ENCODE peak calls at places on chromosome 21, in eight cellular contexts. R, O, A, K, V, W, E and Z are unnamed samples.

GRCh38 chr21:31870472-31870871 is 2.3 kb upstream of the HUNK start:
- DNase-seq in A (no peak), E (no peak), K (no peak), W (no peak), O (no peak), V (no peak), R (no peak), Z (no peak)

GRCh38 chr21:45709127-45709526 is 65.6 kb downstream of the PCBP3 start:
- DNase-seq in R (no peak), V (no peak), K (no peak), A (no peak), W (no peak), O (peak), E (peak), Z (no peak)

GRCh38 chr21:16908087-16908486 is 604.8 kb upstream of the CXADR start:
- DNase-seq in O (no peak), E (peak), K (no peak), V (peak), A (no peak), W (peak), R (no peak), Z (peak)

GRCh38 chr21:38912355-38912619 is 106.6 kb downstream of the ETS2 start:
- DNase-seq in R (no peak), O (no peak), A (no peak), K (no peak), E (no peak), W (no peak), V (no peak), Z (peak)

GRCh38 chr21:33411949-33412430 is 8.8 kb downstream of the IFNGR2 start:
- DNase-seq in W (no peak), E (no peak), K (no peak), O (peak), V (no peak), A (no peak), R (no peak), Z (no peak)

GRCh38 chr21:28338906-28339305 is 653.8 kb downstream of the LTN1 start:
- DNase-seq in E (no peak), V (no peak), O (peak), R (no peak), K (no peak), W (no peak), A (no peak), Z (no peak)

GRCh38 chr21:42024261-42024877 is 14.2 kb upstream of the ZBTB21 start:
- DNase-seq in O (no peak), A (no peak), K (no peak), V (no peak), W (no peak), E (no peak), R (no peak), Z (no peak)

GRCh38 chr21:42956824-42957632 is 17.3 kb upstream of the PKNOX1 start:
- DNase-seq in W (no peak), O (no peak), A (no peak), R (no peak), E (no peak), K (no peak), V (no peak), Z (no peak)

GRCh38 chr21:41169258-41169576 is 1.3 kb downstream of the BACE2 start:
- DNase-seq in R (no peak), V (no peak), O (no peak), K (no peak), W (no peak), E (no peak), A (no peak), Z (no peak)

DNA sequence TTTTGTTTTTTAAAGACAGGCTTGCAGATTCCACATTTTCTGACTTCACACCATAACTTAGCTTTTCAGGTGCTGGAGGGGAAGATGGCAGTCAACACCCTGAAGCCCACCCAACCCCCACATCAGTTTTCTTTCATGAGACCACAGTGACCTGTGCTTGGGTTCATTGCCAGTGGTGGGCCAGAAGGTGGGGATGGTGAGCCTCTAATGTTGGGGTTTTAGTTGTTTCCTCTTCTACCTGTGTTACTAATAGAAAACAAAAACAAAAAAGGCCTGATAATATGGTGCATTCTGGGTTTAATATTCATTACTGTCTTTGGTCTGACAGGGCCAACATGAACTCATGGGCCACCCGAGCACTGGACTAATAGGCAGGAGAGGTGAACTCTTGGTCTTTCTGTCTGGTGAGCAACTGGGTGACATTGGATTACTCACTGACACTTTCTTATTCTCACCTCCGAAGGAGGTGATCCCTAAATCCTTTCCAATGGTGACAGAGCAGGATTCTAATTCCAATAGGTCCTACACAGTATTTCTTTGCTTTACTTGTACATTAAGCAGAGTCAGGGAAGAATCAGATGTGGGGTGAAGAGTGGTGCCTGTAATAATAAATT is 132.8 kb downstream of the CLIC6 start:
- DNase-seq in O (peak), K (no peak), E (no peak), R (peak), W (no peak), A (no peak), V (no peak), Z (no peak)
- TF ChIP-seq CTCF in O (peak), K (no peak), E (peak), R (peak), W (peak), A (peak), V (no peak), Z (peak)

GRCh38 chr21:18147678-18148077 is 97.0 kb upstream of the CHODL start:
- DNase-seq in W (no peak), R (no peak), A (no peak), K (no peak), V (no peak), E (no peak), O (peak), Z (no peak)
- H3K4me3 ChIP-seq in W (no peak), R (no peak), A (no peak), K (no peak), V (no peak), E (no peak), O (no peak), Z (no peak)

GRCh38 chr21:30126575-30126974 is 40.0 kb downstream of the CLDN17 start:
- DNase-seq in A (no peak), E (no peak), K (no peak), W (no peak), V (no peak), O (no peak), R (no peak), Z (no peak)
- TF ChIP-seq CTCF in A (no peak), E (no peak), K (no peak), W (no peak), V (no peak), O (no peak), R (no peak), Z (no peak)

GRCh38 chr21:36419996-36420395 is 34.8 kb downstream of the CHAF1B start:
- DNase-seq in R (peak), A (peak), K (no peak), O (peak), E (peak), W (peak), V (peak), Z (peak)
- H3K4me3 ChIP-seq in R (no peak), A (no peak), K (no peak), O (no peak), E (no peak), W (no peak), V (no peak), Z (no peak)